ENCODE peak calls at places on chromosomes 4 and X, in seven cellular contexts. One of them, this sample, is unnamed. For H3K4me1, the result is how much of the 10 kb centered on the place peaks cover.

GRCh38 chrX:23554304-23554703 is 113.0 kb upstream of the PRDX4 start:
- DNase-seq in sigmoid colon: no peak
- DNase-seq in cardiac muscle cell: peak
- DNase-seq in pancreas: no peak
- DNase-seq in colonic mucosa: no peak
- DNase-seq in HepG2: peak
- DNase-seq in ascending aorta: no peak
- DNase-seq in this sample: peak

GRCh38 chr4:145736241-145736831 is 56.4 kb downstream of the C4orf51 start:
- DNase-seq in colonic mucosa: peak
- DNase-seq in HepG2: no peak
- DNase-seq in pancreas: peak
- DNase-seq in sigmoid colon: peak
- DNase-seq in ascending aorta: peak
- DNase-seq in cardiac muscle cell: peak
- DNase-seq in this sample: peak

GRCh38 chr4:3822230-3822947 is 56.2 kb downstream of the ADRA2C start:
- DNase-seq in sigmoid colon: no peak
- DNase-seq in colonic mucosa: peak
- DNase-seq in ascending aorta: no peak
- DNase-seq in cardiac muscle cell: peak
- DNase-seq in HepG2: peak
- DNase-seq in pancreas: no peak
- DNase-seq in this sample: no peak

GRCh38 chr4:152352645-152353116 is 183.2 kb downstream of the FBXW7 start:
- DNase-seq in cardiac muscle cell: peak
- DNase-seq in HepG2: peak
- DNase-seq in colonic mucosa: peak
- DNase-seq in ascending aorta: no peak
- DNase-seq in pancreas: peak
- DNase-seq in sigmoid colon: peak
- DNase-seq in this sample: peak

GRCh38 chrX:155745792-155746191 is 133.0 kb upstream of the TMLHE start:
- DNase-seq in pancreas: peak
- DNase-seq in colonic mucosa: peak
- DNase-seq in HepG2: peak
- DNase-seq in cardiac muscle cell: peak
- DNase-seq in sigmoid colon: no peak
- DNase-seq in ascending aorta: no peak
- DNase-seq in this sample: no peak

GRCh38 chr4:169420291-169420690 is 149.5 kb upstream of the SH3RF1 start:
- DNase-seq in sigmoid colon: no peak
- DNase-seq in cardiac muscle cell: no peak
- DNase-seq in pancreas: no peak
- DNase-seq in colonic mucosa: no peak
- DNase-seq in ascending aorta: no peak
- DNase-seq in HepG2: no peak
- DNase-seq in this sample: no peak

GRCh38 chrX:26026179-26026578 is 112.0 kb upstream of the MAGEB18 start:
- DNase-seq in colonic mucosa: no peak
- DNase-seq in HepG2: no peak
- DNase-seq in pancreas: no peak
- DNase-seq in cardiac muscle cell: no peak
- DNase-seq in sigmoid colon: no peak
- DNase-seq in ascending aorta: no peak
- DNase-seq in this sample: no peak

GRCh38 chrX:46759645-46759974 is 692 bp upstream of the SLC9A7 start:
- DNase-seq in cardiac muscle cell: peak
- DNase-seq in ascending aorta: no peak
- DNase-seq in HepG2: no peak
- DNase-seq in colonic mucosa: no peak
- DNase-seq in pancreas: no peak
- DNase-seq in sigmoid colon: no peak
- DNase-seq in this sample: peak

GRCh38 chr4:114078636-114079035 is 99.2 kb upstream of the ARSJ start:
- DNase-seq in pancreas: no peak
- DNase-seq in cardiac muscle cell: no peak
- DNase-seq in colonic mucosa: no peak
- DNase-seq in ascending aorta: no peak
- DNase-seq in HepG2: no peak
- DNase-seq in sigmoid colon: no peak
- DNase-seq in this sample: no peak

GRCh38 chrX:77431227-77431626 is 16.0 kb upstream of the FGF16 start:
- DNase-seq in pancreas: no peak
- DNase-seq in colonic mucosa: no peak
- DNase-seq in ascending aorta: no peak
- DNase-seq in cardiac muscle cell: peak
- DNase-seq in sigmoid colon: no peak
- DNase-seq in HepG2: no peak
- DNase-seq in this sample: no peak

GRCh38 chrX:40066700-40067099 is 31.1 kb downstream of the BCOR start:
- DNase-seq in colonic mucosa: no peak
- DNase-seq in ascending aorta: no peak
- DNase-seq in HepG2: no peak
- DNase-seq in sigmoid colon: no peak
- DNase-seq in cardiac muscle cell: no peak
- DNase-seq in pancreas: no peak
- DNase-seq in this sample: no peak

GRCh38 chr4:101279377-101279871 is 67.9 kb downstream of the PPP3CA start:
- DNase-seq in sigmoid colon: peak
- DNase-seq in pancreas: no peak
- DNase-seq in colonic mucosa: peak
- DNase-seq in cardiac muscle cell: peak
- DNase-seq in HepG2: no peak
- DNase-seq in ascending aorta: peak
- DNase-seq in this sample: no peak

GRCh38 chr4:38804654-38805295 is at the start of gene TLR1:
- DNase-seq in HepG2: peak
- DNase-seq in colonic mucosa: no peak
- DNase-seq in cardiac muscle cell: peak
- DNase-seq in sigmoid colon: no peak
- DNase-seq in ascending aorta: no peak
- DNase-seq in pancreas: no peak
- DNase-seq in this sample: no peak

GRCh38 chrX:17395154-17395553 is 20.2 kb downstream of the NHS start:
- DNase-seq in pancreas: no peak
- DNase-seq in colonic mucosa: no peak
- DNase-seq in HepG2: no peak
- DNase-seq in cardiac muscle cell: no peak
- DNase-seq in ascending aorta: no peak
- DNase-seq in sigmoid colon: no peak
- DNase-seq in this sample: no peak

GRCh38 chr4:54625391-54625790 is 32.4 kb upstream of the KIT start:
- DNase-seq in colonic mucosa: no peak
- DNase-seq in pancreas: no peak
- DNase-seq in HepG2: no peak
- DNase-seq in sigmoid colon: no peak
- DNase-seq in ascending aorta: no peak
- DNase-seq in cardiac muscle cell: peak
- DNase-seq in this sample: no peak

GRCh38 chr4:151865744-151866143 is 104.9 kb upstream of the GATB start:
- DNase-seq in cardiac muscle cell: no peak
- DNase-seq in ascending aorta: no peak
- DNase-seq in HepG2: no peak
- DNase-seq in pancreas: no peak
- DNase-seq in sigmoid colon: no peak
- DNase-seq in colonic mucosa: no peak
- DNase-seq in this sample: no peak

GRCh38 chrX:133005038-133005437 is 46.6 kb upstream of the HS6ST2 start:
- DNase-seq in HepG2: peak
- DNase-seq in ascending aorta: no peak
- DNase-seq in cardiac muscle cell: peak
- DNase-seq in pancreas: no peak
- DNase-seq in sigmoid colon: no peak
- DNase-seq in colonic mucosa: no peak
- DNase-seq in this sample: no peak

GRCh38 chrX:10071451-10072163 is 85.2 kb upstream of the CLCN4 start:
- DNase-seq in cardiac muscle cell: no peak
- DNase-seq in pancreas: no peak
- DNase-seq in sigmoid colon: no peak
- DNase-seq in colonic mucosa: no peak
- DNase-seq in ascending aorta: no peak
- DNase-seq in HepG2: no peak
- DNase-seq in this sample: no peak

GRCh38 chr4:37882665-37883296 is 8.1 kb upstream of the TBC1D1 start:
- DNase-seq in cardiac muscle cell: peak
- DNase-seq in colonic mucosa: no peak
- DNase-seq in pancreas: no peak
- DNase-seq in HepG2: no peak
- DNase-seq in ascending aorta: no peak
- DNase-seq in sigmoid colon: no peak
- DNase-seq in this sample: no peak

GRCh38 chrX:54540289-54540688 is 10.3 kb downstream of the GNL3L start:
- DNase-seq in sigmoid colon: no peak
- DNase-seq in HepG2: no peak
- DNase-seq in cardiac muscle cell: peak
- DNase-seq in ascending aorta: no peak
- DNase-seq in colonic mucosa: no peak
- DNase-seq in pancreas: no peak
- DNase-seq in this sample: peak

GRCh38 chr4:141905751-141906150 is 269.4 kb downstream of the IL15 start:
- DNase-seq in sigmoid colon: no peak
- DNase-seq in pancreas: no peak
- DNase-seq in colonic mucosa: no peak
- DNase-seq in HepG2: no peak
- DNase-seq in ascending aorta: no peak
- DNase-seq in cardiac muscle cell: peak
- DNase-seq in this sample: no peak

GRCh38 chr4:139560396-139561084 is 4.5 kb upstream of the SETD7 start:
- DNase-seq in pancreas: no peak
- DNase-seq in sigmoid colon: no peak
- DNase-seq in ascending aorta: no peak
- DNase-seq in colonic mucosa: no peak
- DNase-seq in cardiac muscle cell: no peak
- DNase-seq in HepG2: no peak
- DNase-seq in this sample: no peak

GRCh38 chr4:34720563-34720962 is 1523.8 kb downstream of the ARAP2 start:
- DNase-seq in cardiac muscle cell: peak
- DNase-seq in ascending aorta: no peak
- DNase-seq in HepG2: peak
- DNase-seq in sigmoid colon: no peak
- DNase-seq in pancreas: no peak
- DNase-seq in colonic mucosa: no peak
- DNase-seq in this sample: no peak

GRCh38 chr4:176668324-176668723 is 124.4 kb downstream of the VEGFC start:
- DNase-seq in pancreas: no peak
- DNase-seq in cardiac muscle cell: peak
- DNase-seq in colonic mucosa: no peak
- DNase-seq in ascending aorta: no peak
- DNase-seq in sigmoid colon: no peak
- DNase-seq in HepG2: no peak
- DNase-seq in this sample: no peak

GRCh38 chrX:55695227-55696018 is 22.1 kb upstream of the RRAGB start:
- DNase-seq in colonic mucosa: no peak
- DNase-seq in ascending aorta: no peak
- DNase-seq in HepG2: no peak
- DNase-seq in sigmoid colon: no peak
- DNase-seq in pancreas: no peak
- DNase-seq in cardiac muscle cell: no peak
- DNase-seq in this sample: no peak

DNA sequence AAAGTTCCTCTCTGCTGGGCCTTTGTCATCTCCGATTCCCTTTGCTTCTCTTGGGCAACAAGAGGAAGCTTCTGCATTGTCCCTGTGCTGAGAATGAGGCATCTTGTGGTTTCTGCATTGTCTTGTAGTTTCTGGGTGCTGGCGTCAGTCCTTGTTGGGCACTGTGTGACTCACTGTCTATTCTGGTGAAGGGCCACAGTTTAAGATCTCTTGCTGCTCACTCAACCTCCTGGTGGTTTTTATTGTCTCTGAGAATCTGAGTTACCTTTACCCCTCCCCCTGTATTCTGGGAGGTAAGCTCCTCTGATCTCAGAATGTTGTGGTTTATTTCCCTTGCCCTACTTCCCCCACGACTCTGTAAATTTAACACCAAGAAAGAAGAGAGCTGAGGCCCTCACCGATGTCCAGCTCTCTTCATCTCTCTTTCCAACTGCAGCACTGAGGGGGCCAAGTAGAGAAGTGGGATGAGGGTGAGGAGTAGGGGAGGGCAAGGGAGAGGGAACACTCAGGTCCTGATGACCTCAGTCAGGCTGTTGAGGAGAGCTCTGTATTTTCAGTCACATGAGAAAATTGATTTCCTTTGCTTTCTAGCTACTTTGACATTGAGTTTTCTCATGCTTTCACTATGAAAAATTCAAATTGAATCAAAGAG is 441.6 kb upstream of the PITX2 start:
- DNase-seq in HepG2: no peak
- DNase-seq in sigmoid colon: no peak
- DNase-seq in ascending aorta: no peak
- DNase-seq in pancreas: no peak
- DNase-seq in cardiac muscle cell: peak
- DNase-seq in colonic mucosa: no peak
- DNase-seq in this sample: no peak
- TF ChIP-seq CTCF in HepG2: no peak
- TF ChIP-seq CTCF in sigmoid colon: no peak
- TF ChIP-seq CTCF in ascending aorta: no peak
- TF ChIP-seq CTCF in pancreas: no peak
- TF ChIP-seq CTCF in cardiac muscle cell: no peak
- TF ChIP-seq CTCF in colonic mucosa: no peak
- TF ChIP-seq CTCF in this sample: no peak

GRCh38 chr4:98631506-98631905 is 26.9 kb downstream of the TSPAN5 start:
- DNase-seq in colonic mucosa: no peak
- DNase-seq in pancreas: no peak
- DNase-seq in sigmoid colon: no peak
- DNase-seq in cardiac muscle cell: no peak
- DNase-seq in HepG2: no peak
- DNase-seq in ascending aorta: no peak
- DNase-seq in this sample: no peak
- H3K4me1 ChIP-seq in colonic mucosa: under half
- H3K4me1 ChIP-seq in pancreas: under half
- H3K4me1 ChIP-seq in sigmoid colon: under half
- H3K4me1 ChIP-seq in cardiac muscle cell: under half
- H3K4me1 ChIP-seq in HepG2: under half
- H3K4me1 ChIP-seq in ascending aorta: under half
- H3K4me1 ChIP-seq in this sample: under half

DNA sequence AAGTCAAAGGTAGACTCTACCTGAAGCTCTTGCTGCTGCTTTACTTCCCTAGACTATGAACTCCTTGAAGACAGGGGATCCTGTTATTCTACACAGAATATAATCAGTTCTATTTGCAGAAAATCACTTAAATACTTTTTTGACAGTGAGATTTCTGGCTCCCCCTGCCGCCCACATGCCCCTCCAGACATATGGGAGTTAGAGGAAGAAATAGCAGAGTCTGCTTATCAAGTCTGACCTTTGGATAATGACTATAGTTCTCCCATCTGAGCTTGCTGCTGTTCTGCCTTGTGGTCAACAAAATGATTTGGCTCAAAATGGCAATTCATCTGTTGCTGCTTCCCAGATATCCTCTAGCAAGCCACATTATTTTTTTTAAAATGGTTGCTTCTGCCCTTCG is 101.1 kb downstream of the ENOX2 start:
- DNase-seq in ascending aorta: no peak
- DNase-seq in colonic mucosa: no peak
- DNase-seq in pancreas: no peak
- DNase-seq in cardiac muscle cell: peak
- DNase-seq in HepG2: peak
- DNase-seq in sigmoid colon: no peak
- DNase-seq in this sample: peak
- TF ChIP-seq CTCF in ascending aorta: no peak
- TF ChIP-seq CTCF in colonic mucosa: no peak
- TF ChIP-seq CTCF in pancreas: no peak
- TF ChIP-seq CTCF in cardiac muscle cell: peak
- TF ChIP-seq CTCF in HepG2: peak
- TF ChIP-seq CTCF in sigmoid colon: no peak
- TF ChIP-seq CTCF in this sample: peak

GRCh38 chrX:44844204-44844603 is 383 bp downstream of the DUSP21 start:
- DNase-seq in cardiac muscle cell: no peak
- DNase-seq in sigmoid colon: no peak
- DNase-seq in ascending aorta: no peak
- DNase-seq in colonic mucosa: no peak
- DNase-seq in pancreas: no peak
- DNase-seq in HepG2: no peak
- DNase-seq in this sample: no peak
- H3K4me1 ChIP-seq in cardiac muscle cell: under half
- H3K4me1 ChIP-seq in sigmoid colon: under half
- H3K4me1 ChIP-seq in ascending aorta: under half
- H3K4me1 ChIP-seq in colonic mucosa: under half
- H3K4me1 ChIP-seq in pancreas: under half
- H3K4me1 ChIP-seq in HepG2: under half
- H3K4me1 ChIP-seq in this sample: under half

This sample was measured in Caco-2.